ENCODE peak calls at places on chromosomes 1 and 21, in four cellular contexts. One of them, this sample, is unnamed.

GRCh38 chr1:236829085-236829484 is 34.0 kb downstream of the MTR start:
- DNase-seq in HL-60: no peak
- DNase-seq in H1: no peak
- DNase-seq in HepG2: no peak
- DNase-seq in this sample: no peak

GRCh38 chr21:32311621-32312020 is 13.0 kb downstream of the MRAP start:
- DNase-seq in HL-60: no peak
- DNase-seq in HepG2: no peak
- DNase-seq in H1: no peak
- DNase-seq in this sample: no peak

GRCh38 chr1:117654485-117655219 is 48.8 kb downstream of the TENT5C start:
- DNase-seq in HepG2: peak; percentile 8
- DNase-seq in HL-60: no peak
- DNase-seq in H1: no peak
- DNase-seq in this sample: no peak

GRCh38 chr1:19813651-19813960 is 1.5 kb downstream of the RNF186 start:
- DNase-seq in HL-60: no peak
- DNase-seq in HepG2: no peak
- DNase-seq in H1: no peak
- DNase-seq in this sample: no peak

GRCh38 chr1:227174136-227174535 is 144.2 kb downstream of the CDC42BPA start:
- DNase-seq in HepG2: no peak
- DNase-seq in HL-60: no peak
- DNase-seq in H1: no peak
- DNase-seq in this sample: no peak

GRCh38 chr1:24547195-24547594 is 8.7 kb upstream of the NCMAP start:
- DNase-seq in HL-60: no peak
- DNase-seq in HepG2: no peak
- DNase-seq in H1: no peak
- DNase-seq in this sample: no peak

GRCh38 chr1:204221271-204221670 is 7.5 kb upstream of the GOLT1A start:
- DNase-seq in HepG2: no peak
- DNase-seq in HL-60: no peak
- DNase-seq in H1: no peak
- DNase-seq in this sample: no peak

GRCh38 chr1:221381858-221382623 is 359.8 kb downstream of the DUSP10 start:
- DNase-seq in HL-60: no peak
- DNase-seq in HepG2: no peak
- DNase-seq in H1: no peak
- DNase-seq in this sample: no peak

GRCh38 chr21:15224346-15225086 is 159.7 kb upstream of the NRIP1 start:
- DNase-seq in HepG2: no peak
- DNase-seq in H1: no peak
- DNase-seq in HL-60: no peak
- DNase-seq in this sample: no peak

GRCh38 chr1:93474291-93474690 is 26.4 kb downstream of the FNBP1L start:
- DNase-seq in HepG2: no peak
- DNase-seq in H1: no peak
- DNase-seq in HL-60: no peak
- DNase-seq in this sample: no peak

GRCh38 chr1:36089393-36090121 is 865 bp downstream of the ADPRS start:
- DNase-seq in HepG2: no peak
- DNase-seq in HL-60: peak; percentile 56
- DNase-seq in H1: no peak
- DNase-seq in this sample: peak; percentile 46

GRCh38 chr1:211386931-211387330 is 60.3 kb downstream of the TRAF5 start:
- DNase-seq in H1: no peak
- DNase-seq in HepG2: no peak
- DNase-seq in HL-60: no peak
- DNase-seq in this sample: no peak

GRCh38 chr1:182301467-182302198 is 90.0 kb downstream of the GLUL start:
- DNase-seq in HepG2: peak; percentile 99
- DNase-seq in HL-60: peak; percentile 62
- DNase-seq in H1: no peak
- DNase-seq in this sample: peak; percentile 55

GRCh38 chr1:226659136-226659535 is 79.9 kb downstream of the ITPKB start:
- DNase-seq in HL-60: no peak
- DNase-seq in H1: no peak
- DNase-seq in HepG2: no peak
- DNase-seq in this sample: no peak

GRCh38 chr1:209880051-209880450 is 52.3 kb downstream of the UTP25 start:
- DNase-seq in HL-60: no peak
- DNase-seq in H1: no peak
- DNase-seq in HepG2: no peak
- DNase-seq in this sample: no peak

GRCh38 chr1:180265201-180265600 is 35.1 kb downstream of the LHX4 start:
- DNase-seq in HL-60: no peak
- DNase-seq in H1: no peak
- DNase-seq in HepG2: no peak
- DNase-seq in this sample: no peak

GRCh38 chr1:66436378-66437135 is 97.4 kb upstream of the SGIP1 start:
- DNase-seq in HepG2: no peak
- DNase-seq in HL-60: peak; percentile 68
- DNase-seq in H1: no peak
- DNase-seq in this sample: no peak
- TF ChIP-seq GABPA in HepG2: no peak
- TF ChIP-seq GABPA in HL-60: no peak
- TF ChIP-seq GABPA in H1: no peak
- TF ChIP-seq GABPA in this sample: no peak

GRCh38 chr1:201212056-201212455 is 21.4 kb downstream of the IGFN1 start:
- DNase-seq in H1: no peak
- DNase-seq in HL-60: no peak
- DNase-seq in HepG2: no peak
- DNase-seq in this sample: no peak

GRCh38 chr1:201208236-201208635 is 17.6 kb downstream of the IGFN1 start:
- DNase-seq in H1: no peak
- DNase-seq in HepG2: no peak
- DNase-seq in HL-60: no peak
- DNase-seq in this sample: no peak

GRCh38 chr1:201205036-201205435 is 14.4 kb downstream of the IGFN1 start:
- DNase-seq in HL-60: no peak
- DNase-seq in HepG2: no peak
- DNase-seq in H1: no peak
- DNase-seq in this sample: no peak

GRCh38 chr1:201207046-201207445 is 16.4 kb downstream of the IGFN1 start:
- DNase-seq in H1: no peak
- DNase-seq in HepG2: no peak
- DNase-seq in HL-60: no peak
- DNase-seq in this sample: no peak

DNA sequence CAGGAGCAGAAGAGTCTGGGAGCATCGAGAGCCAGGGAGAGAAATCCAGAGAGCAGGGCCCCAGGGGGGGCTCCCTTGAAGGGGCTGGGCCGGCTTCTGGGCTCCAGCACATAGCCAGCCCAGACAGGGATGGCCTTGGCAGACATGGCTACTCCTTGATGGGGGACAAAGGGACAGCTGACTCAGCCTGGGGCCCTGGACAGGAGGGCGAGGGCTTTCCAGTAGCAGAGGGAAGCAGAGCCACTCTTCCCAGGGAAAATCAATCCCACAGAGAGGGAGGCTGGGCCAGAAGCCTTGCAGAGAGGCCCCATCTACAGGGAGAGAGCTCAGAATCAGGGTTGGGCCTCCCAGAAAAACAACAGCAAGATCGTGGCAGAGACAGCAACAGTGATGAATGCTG is 15.5 kb downstream of the IGFN1 start:
- DNase-seq in HL-60: no peak
- DNase-seq in H1: no peak
- DNase-seq in HepG2: no peak
- DNase-seq in this sample: no peak
- TF ChIP-seq GABPA in HL-60: no peak
- TF ChIP-seq GABPA in H1: no peak
- TF ChIP-seq GABPA in HepG2: no peak
- TF ChIP-seq GABPA in this sample: no peak

GRCh38 chr1:39833121-39833520 is 44.5 kb upstream of the BMP8B start:
- DNase-seq in HL-60: no peak
- DNase-seq in HepG2: no peak
- DNase-seq in H1: no peak
- DNase-seq in this sample: no peak
- TF ChIP-seq GABPA in HL-60: no peak
- TF ChIP-seq GABPA in HepG2: no peak
- TF ChIP-seq GABPA in H1: no peak
- TF ChIP-seq GABPA in this sample: no peak

GRCh38 chr1:51961954-51962353 is 28.5 kb downstream of the RAB3B start:
- DNase-seq in HepG2: no peak
- DNase-seq in H1: no peak
- DNase-seq in HL-60: no peak
- DNase-seq in this sample: no peak

GRCh38 chr1:51961231-51961630 is 29.3 kb downstream of the RAB3B start:
- DNase-seq in HL-60: no peak
- DNase-seq in HepG2: no peak
- DNase-seq in H1: no peak
- DNase-seq in this sample: no peak

GRCh38 chr1:51964309-51964696 is 26.2 kb downstream of the RAB3B start:
- DNase-seq in HepG2: no peak
- DNase-seq in H1: no peak
- DNase-seq in HL-60: no peak
- DNase-seq in this sample: no peak

GRCh38 chr1:51962486-51963356 is 27.8 kb downstream of the RAB3B start:
- DNase-seq in HL-60: no peak
- DNase-seq in HepG2: no peak
- DNase-seq in H1: no peak
- DNase-seq in this sample: no peak

DNA sequence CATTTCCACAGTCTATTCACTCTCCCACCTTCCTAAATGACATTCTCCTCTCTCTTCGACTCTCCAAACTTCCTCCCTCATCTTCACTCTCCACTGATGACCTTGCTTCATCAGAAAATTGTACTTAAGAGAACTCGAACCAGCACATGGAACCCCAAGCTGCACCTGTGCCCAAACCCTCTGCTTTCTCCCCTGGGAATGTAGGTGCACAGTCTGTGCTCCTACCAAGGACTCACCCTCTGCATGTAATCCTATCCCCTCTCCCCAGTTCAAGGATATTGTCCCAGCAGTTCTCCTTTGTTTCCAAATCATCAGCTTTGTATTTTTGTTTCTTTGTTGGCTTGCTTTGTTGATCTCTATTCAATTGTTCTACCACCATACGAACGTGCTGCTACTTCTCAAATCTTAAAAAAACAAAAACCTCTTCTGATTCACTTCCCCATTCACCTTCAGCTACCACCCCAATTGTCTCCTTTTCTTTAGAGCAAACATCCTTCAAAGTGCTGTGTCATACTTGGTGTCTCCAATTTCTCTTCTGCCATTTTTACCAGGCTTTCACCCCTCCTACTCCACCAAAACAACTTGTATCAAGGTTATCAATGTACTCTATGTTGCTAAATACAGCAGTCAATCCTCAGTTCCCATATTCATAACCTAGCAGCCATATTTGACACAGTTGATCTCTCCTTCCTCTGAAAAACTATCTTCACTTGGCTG is 26.8 kb downstream of the RAB3B start:
- DNase-seq in H1: no peak
- DNase-seq in HL-60: peak; percentile 18
- DNase-seq in HepG2: no peak
- DNase-seq in this sample: peak; percentile 54
- TF ChIP-seq GABPA in H1: no peak
- TF ChIP-seq GABPA in HL-60: no peak
- TF ChIP-seq GABPA in HepG2: no peak
- TF ChIP-seq GABPA in this sample: no peak

DNA sequence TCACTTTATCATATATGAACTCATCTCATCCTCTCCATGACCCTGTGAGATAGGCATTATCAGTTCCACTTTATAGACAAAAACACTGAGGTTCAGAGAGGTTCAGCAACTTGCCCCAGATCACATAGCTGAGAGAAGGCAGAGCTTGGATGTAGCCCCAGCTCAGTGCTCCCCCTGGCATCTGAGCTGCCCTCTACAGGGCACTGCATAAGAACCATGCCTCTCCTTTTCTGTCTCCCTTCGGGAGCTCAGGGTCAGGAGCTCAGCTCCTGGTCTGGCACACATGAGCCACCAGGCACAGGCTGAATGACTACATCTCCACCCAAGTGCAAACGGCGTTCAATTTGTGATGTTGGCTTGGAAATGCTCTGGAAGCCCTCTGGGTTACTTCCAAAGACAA is 16.9 kb downstream of the RAB7B start:
- DNase-seq in HL-60: no peak
- DNase-seq in H1: no peak
- DNase-seq in HepG2: no peak
- DNase-seq in this sample: no peak
- TF ChIP-seq GABPA in HL-60: no peak
- TF ChIP-seq GABPA in H1: no peak
- TF ChIP-seq GABPA in HepG2: no peak
- TF ChIP-seq GABPA in this sample: no peak

GRCh38 chr21:26795866-26796329 is 49.3 kb downstream of the ADAMTS1 start:
- DNase-seq in HepG2: no peak
- DNase-seq in HL-60: no peak
- DNase-seq in H1: no peak
- DNase-seq in this sample: no peak

GRCh38 chr21:26798856-26799751 is 46.1 kb downstream of the ADAMTS1 start:
- DNase-seq in HepG2: no peak
- DNase-seq in H1: no peak
- DNase-seq in HL-60: no peak
- DNase-seq in this sample: no peak

GRCh38 chr21:26797878-26798456 is 47.2 kb downstream of the ADAMTS1 start:
- DNase-seq in H1: no peak
- DNase-seq in HepG2: no peak
- DNase-seq in HL-60: no peak
- DNase-seq in this sample: no peak

GRCh38 chr21:26794597-26795397 is 50.4 kb downstream of the ADAMTS1 start:
- DNase-seq in HL-60: no peak
- DNase-seq in HepG2: no peak
- DNase-seq in H1: no peak
- DNase-seq in this sample: no peak

GRCh38 chr21:26795398-26795790 is 49.8 kb downstream of the ADAMTS1 start:
- DNase-seq in HepG2: no peak
- DNase-seq in H1: no peak
- DNase-seq in HL-60: no peak
- DNase-seq in this sample: no peak
- TF ChIP-seq GABPA in HepG2: no peak
- TF ChIP-seq GABPA in H1: no peak
- TF ChIP-seq GABPA in HL-60: no peak
- TF ChIP-seq GABPA in this sample: no peak

DNA sequence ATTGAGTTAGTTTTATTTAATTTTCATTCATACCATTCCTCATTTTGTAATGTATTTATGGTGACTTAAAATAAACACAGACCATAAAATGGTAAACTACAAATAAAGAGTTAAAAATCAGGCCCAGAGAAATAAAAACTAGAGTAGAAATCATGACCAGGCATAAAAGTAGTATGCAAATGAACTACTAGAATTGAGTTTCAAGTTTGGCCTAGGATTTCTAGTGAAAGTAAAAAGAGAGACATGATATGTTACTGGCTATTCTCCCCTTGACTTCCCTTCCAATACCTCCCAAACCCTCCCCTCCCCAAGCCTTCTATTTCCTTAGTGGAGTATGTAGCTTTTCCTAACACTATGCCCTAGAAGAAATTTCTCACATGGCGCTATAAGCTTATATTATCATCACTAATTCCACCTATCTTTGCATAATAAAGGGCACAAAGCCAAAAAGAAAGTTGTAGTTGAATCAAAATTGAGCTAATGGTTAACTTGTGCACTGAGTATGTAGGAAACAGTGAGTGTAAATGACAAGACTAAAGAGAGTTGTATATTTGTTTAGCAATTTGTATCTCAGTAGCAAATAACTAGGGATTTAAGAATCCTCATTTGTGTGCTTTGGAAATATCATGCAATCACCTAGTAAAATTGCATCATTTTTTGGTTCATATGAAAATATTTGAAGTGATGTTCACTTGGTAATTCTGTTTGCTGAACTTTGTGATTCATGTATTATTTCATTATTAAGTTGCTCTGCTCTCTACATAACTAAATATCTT is 29.7 kb upstream of the CDC14A start:
- DNase-seq in HL-60: no peak
- DNase-seq in H1: no peak
- DNase-seq in HepG2: peak; percentile 52
- DNase-seq in this sample: no peak
- TF ChIP-seq GABPA in HL-60: no peak
- TF ChIP-seq GABPA in H1: no peak
- TF ChIP-seq GABPA in HepG2: no peak
- TF ChIP-seq GABPA in this sample: no peak